ENCODE peak calls at places on chromosomes 7 and 10, in ten cellular contexts. D, U, Z, T, K, I, F, X, V and C are unnamed samples.

GRCh38 chr7:112186300-112186699 is 19.9 kb downstream of the DOCK4 start:
- DNase-seq in D (no peak), U (no peak), Z (no peak), T (no peak), K (no peak), I (no peak), F (no peak), X (no peak), V (no peak), C (no peak)

GRCh38 chr7:91140982-91141381 is 123.3 kb upstream of the FZD1 start:
- DNase-seq in D (no peak), U (no peak), Z (no peak), T (no peak), K (peak), I (peak), F (no peak), X (no peak), V (no peak), C (no peak)

GRCh38 chr7:97639036-97639435 is 92.8 kb upstream of the TAC1 start:
- DNase-seq in D (no peak), U (no peak), Z (no peak), T (no peak), K (peak), I (no peak), F (no peak), X (no peak), V (no peak), C (no peak)

GRCh38 chr10:104735036-104735435 is 93.9 kb downstream of the SORCS3 start:
- DNase-seq in D (no peak), U (no peak), Z (no peak), T (no peak), K (no peak), I (peak), F (no peak), X (no peak), V (peak), C (no peak)

GRCh38 chr10:123287594-123288247 is 133.5 kb downstream of the BUB3 start:
- DNase-seq in D (no peak), U (no peak), Z (no peak), T (peak), K (peak), I (no peak), F (no peak), X (no peak), V (no peak), C (no peak)

GRCh38 chr7:100413889-100414288 is 14.6 kb downstream of the ZCWPW1 start:
- DNase-seq in D (no peak), U (no peak), Z (no peak), T (no peak), K (no peak), I (no peak), F (no peak), X (no peak), V (no peak), C (no peak)

GRCh38 chr7:25619963-25620799 is 391.9 kb upstream of the NPVF start:
- DNase-seq in D (no peak), U (no peak), Z (no peak), T (no peak), K (no peak), I (no peak), F (no peak), X (no peak), V (peak), C (no peak)

GRCh38 chr7:134669388-134669787 is 22.7 kb downstream of the BPGM start:
- DNase-seq in D (peak), U (no peak), Z (no peak), T (no peak), K (no peak), I (no peak), F (no peak), X (no peak), V (no peak), C (no peak)

GRCh38 chr10:95208702-95209391 is 14.8 kb downstream of the ACSM6 start:
- DNase-seq in D (no peak), U (no peak), Z (no peak), T (no peak), K (peak), I (peak), F (no peak), X (no peak), V (no peak), C (no peak)

GRCh38 chr7:68730194-68730593 is 868.1 kb upstream of the AUTS2 start:
- DNase-seq in D (no peak), U (no peak), Z (no peak), T (no peak), K (no peak), I (no peak), F (no peak), X (no peak), V (no peak), C (no peak)

GRCh38 chr7:102444961-102445673 is 11.7 kb downstream of the ORAI2 start:
- DNase-seq in D (no peak), U (no peak), Z (no peak), T (no peak), K (no peak), I (no peak), F (no peak), X (no peak), V (no peak), C (no peak)

GRCh38 chr7:81603-82342 is 110.6 kb upstream of the FAM20C start:
- DNase-seq in D (no peak), U (no peak), Z (no peak), T (no peak), K (no peak), I (no peak), F (no peak), X (no peak), V (peak), C (peak)

GRCh38 chr7:70568674-70569334 is 563.1 kb upstream of the GALNT17 start:
- DNase-seq in D (no peak), U (no peak), Z (no peak), T (no peak), K (peak), I (no peak), F (no peak), X (no peak), V (peak), C (no peak)

GRCh38 chr7:680411-681127 is 45.9 kb upstream of the DNAAF5 start:
- DNase-seq in D (no peak), U (no peak), Z (no peak), T (no peak), K (no peak), I (no peak), F (peak), X (no peak), V (no peak), C (peak)

GRCh38 chr10:45561952-45562351 is 110.6 kb downstream of the ZFAND4 start:
- DNase-seq in D (no peak), U (no peak), Z (no peak), T (no peak), K (no peak), I (no peak), F (no peak), X (no peak), V (no peak), C (no peak)